ENCODE peak calls at places on chromosomes 2 and 18, in seven cellular contexts. Y is skeletal muscle cell, U is upper lobe of right lung, P is ELR, O is SHP77, I is occipital lobe, X is osteocyte. B is an unnamed sample.

GRCh38 chr2:235215248-235215647 is 263.4 kb downstream of the SH3BP4 start:
- DNase-seq in Y (no peak), U (no peak), P (no peak), O (no peak), I (no peak), X (no peak), B (no peak)

GRCh38 chr2:202064206-202064880 is 8.7 kb upstream of the KIAA2012 start:
- DNase-seq in Y (peak), U (no peak), P (peak), O (no peak), I (peak), X (no peak), B (no peak)

GRCh38 chr2:198165289-198165688 is 360.9 kb downstream of the PLCL1 start:
- DNase-seq in Y (no peak), U (no peak), P (no peak), O (no peak), I (no peak), X (no peak), B (no peak)

GRCh38 chr2:65358690-65359400 is 73.6 kb downstream of the SPRED2 start:
- DNase-seq in Y (no peak), U (no peak), P (peak), O (no peak), I (no peak), X (no peak), B (no peak)

GRCh38 chr2:119744335-119744939 is 15.3 kb upstream of the PTPN4 start:
- DNase-seq in Y (peak), U (no peak), P (peak), O (peak), I (no peak), X (no peak), B (no peak)

GRCh38 chr2:68024450-68024849 is 38.4 kb downstream of the C1D start:
- DNase-seq in Y (no peak), U (no peak), P (no peak), O (no peak), I (no peak), X (no peak), B (no peak)

GRCh38 chr2:217370391-217370790 is 510.5 kb upstream of the TNP1 start:
- DNase-seq in Y (peak), U (no peak), P (peak), O (no peak), I (no peak), X (no peak), B (no peak)

GRCh38 chr2:156110890-156111289 is 221.6 kb downstream of the NR4A2 start:
- DNase-seq in Y (no peak), U (no peak), P (peak), O (no peak), I (no peak), X (no peak), B (no peak)

GRCh38 chr2:178152542-178152941 is 40.3 kb downstream of the RBM45 start:
- DNase-seq in Y (no peak), U (no peak), P (no peak), O (no peak), I (no peak), X (no peak), B (no peak)

GRCh38 chr2:183010112-183010511 is 28.1 kb downstream of the NCKAP1 start:
- DNase-seq in Y (peak), U (no peak), P (peak), O (no peak), I (no peak), X (no peak), B (no peak)

GRCh38 chr2:60002158-60002867 is 551.1 kb downstream of the BCL11A start:
- DNase-seq in Y (no peak), U (no peak), P (no peak), O (no peak), I (no peak), X (no peak), B (no peak)

GRCh38 chr2:111219285-111219684 is 98.6 kb downstream of the BCL2L11 start:
- DNase-seq in Y (no peak), U (no peak), P (peak), O (peak), I (no peak), X (no peak), B (no peak)

GRCh38 chr2:44722002-44722625 is 219.4 kb upstream of the SIX3 start:
- DNase-seq in Y (no peak), U (no peak), P (no peak), O (no peak), I (no peak), X (no peak), B (no peak)

GRCh38 chr2:10038123-10038522 is 5.2 kb upstream of the KLF11 start:
- DNase-seq in Y (no peak), U (no peak), P (no peak), O (no peak), I (no peak), X (no peak), B (no peak)

GRCh38 chr2:156434461-156435291 is 1.5 kb upstream of the GPD2 start:
- DNase-seq in Y (no peak), U (no peak), P (peak), O (no peak), I (no peak), X (no peak), B (no peak)

GRCh38 chr2:168912466-168913170 is 11.5 kb downstream of the G6PC2 start:
- DNase-seq in Y (no peak), U (no peak), P (peak), O (peak), I (peak), X (no peak), B (no peak)

GRCh38 chr2:94879314-94879981 is 8.2 kb downstream of the TEKT4 start:
- DNase-seq in Y (no peak), U (no peak), P (no peak), O (no peak), I (no peak), X (no peak), B (no peak)

GRCh38 chr2:200652158-200652557 is 66.3 kb downstream of the AOX1 start:
- DNase-seq in Y (no peak), U (no peak), P (no peak), O (no peak), I (no peak), X (no peak), B (no peak)

GRCh38 chr2:180694445-180695421 is 285.7 kb upstream of the UBE2E3 start:
- DNase-seq in Y (no peak), U (no peak), P (peak), O (no peak), I (no peak), X (no peak), B (no peak)

GRCh38 chr18:70139138-70139537 is 66.3 kb downstream of the RTTN start:
- DNase-seq in Y (no peak), U (no peak), P (no peak), O (no peak), I (no peak), X (no peak), B (no peak)

GRCh38 chr18:64100136-64100922 is 48.6 kb downstream of the LINC00305 start:
- DNase-seq in Y (peak), U (no peak), P (no peak), O (peak), I (no peak), X (no peak), B (no peak)

B was measured in coronary artery.